ENCODE peak calls at places on chromosomes 3 and 15, in nine cellular contexts. F is lower lobe of right lung, D is uterus, Y is left ventricle myocardium inferior, W is body of pancreas, P is transverse colon, H is tibial artery, N is OCI-LY7, R is mucosa of descending colon. A is an unnamed sample. For H3K4me1 and H3K9me3, the result is how much of the 10 kb centered on the place peaks cover.

GRCh38 chr15:41904487-41905359 is 10.9 kb upstream of the SPTBN5 start:
- DNase-seq in H (peak), Y (peak), R (peak), D (peak), W (peak), P (peak), F (no peak), N (peak), A (peak)

GRCh38 chr3:172648736-172649135 is 62.1 kb downstream of the NCEH1 start:
- DNase-seq in D (no peak), W (no peak), N (no peak), F (no peak), Y (no peak), H (no peak), P (no peak), R (no peak), A (no peak)

GRCh38 chr3:150177673-150178378 is 207.1 kb upstream of the PFN2 start:
- DNase-seq in D (no peak), R (no peak), F (no peak), W (no peak), N (no peak), H (no peak), Y (no peak), P (no peak), A (no peak)

GRCh38 chr3:88626426-88627120 is 476.8 kb downstream of the C3orf38 start:
- DNase-seq in D (no peak), F (no peak), P (no peak), N (no peak), W (peak), R (no peak), H (no peak), Y (no peak), A (no peak)

GRCh38 chr3:98812851-98813374 is 49.8 kb downstream of the ST3GAL6 start:
- DNase-seq in D (no peak), N (peak), W (peak), Y (no peak), F (peak), R (no peak), P (no peak), H (no peak), A (no peak)

GRCh38 chr3:98777801-98778220 is 14.7 kb downstream of the ST3GAL6 start:
- DNase-seq in W (no peak), F (no peak), N (no peak), R (no peak), P (no peak), H (no peak), Y (no peak), D (no peak), A (no peak)

GRCh38 chr15:94001113-94001919 is 230.0 kb upstream of the MCTP2 start:
- DNase-seq in D (no peak), F (no peak), Y (no peak), H (no peak), R (no peak), W (no peak), P (no peak), N (no peak), A (no peak)

GRCh38 chr3:113495035-113495434 is 19.9 kb downstream of the SPICE1 start:
- DNase-seq in H (no peak), W (peak), N (peak), F (no peak), P (peak), D (no peak), Y (no peak), R (peak), A (no peak)

DNA sequence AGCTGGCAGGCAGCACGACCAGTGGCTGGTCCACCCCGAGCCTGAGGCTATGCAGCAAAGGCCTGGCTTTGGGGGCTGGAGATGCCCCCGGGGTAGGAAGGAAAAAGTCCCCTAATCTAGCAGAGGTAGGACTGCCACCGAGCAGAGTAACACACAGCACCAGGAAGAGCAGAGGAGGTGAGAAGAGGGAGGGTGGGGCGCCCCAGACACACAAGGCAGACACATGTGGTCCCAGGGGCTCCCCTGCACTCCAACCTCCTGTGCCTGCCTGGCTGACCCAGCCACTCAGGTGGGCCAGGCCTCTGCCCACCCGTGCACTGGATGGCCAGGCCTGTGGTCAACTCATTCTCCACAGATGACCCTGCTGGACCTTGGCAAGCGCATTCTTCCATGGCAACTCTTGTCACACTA is 112.4 kb downstream of the ADCY5 start:
- DNase-seq in F (no peak), Y (peak), W (no peak), P (no peak), N (no peak), R (no peak), D (no peak), H (no peak), A (no peak)
- H3K4me1 ChIP-seq in F (under half), Y (half or more), W (under half), P (under half), N (under half), R (under half), D (under half), H (under half), A (under half)

GRCh38 chr3:119427669-119428068 is 35.7 kb downstream of the TMEM39A start:
- DNase-seq in W (no peak), P (no peak), H (no peak), N (no peak), D (no peak), F (no peak), R (no peak), Y (no peak), A (no peak)
- H3K9me3 ChIP-seq in W (under half), P (under half), H (under half), N (under half), D (under half), F (under half), R (half or more), Y (half or more), A (under half)

GRCh38 chr3:15796771-15797599 is 794 bp downstream of the ANKRD28 start:
- DNase-seq in D (no peak), P (no peak), W (no peak), H (no peak), Y (no peak), N (no peak), R (no peak), F (no peak), A (no peak)

GRCh38 chr3:15800327-15800726 is 2.5 kb upstream of the ANKRD28 start:
- DNase-seq in N (no peak), P (no peak), Y (no peak), H (no peak), D (no peak), R (no peak), W (no peak), F (no peak), A (no peak)

GRCh38 chr3:15800780-15801179 is 3.0 kb upstream of the ANKRD28 start:
- DNase-seq in D (no peak), N (no peak), F (no peak), H (no peak), R (no peak), W (no peak), P (no peak), Y (no peak), A (no peak)

GRCh38 chr3:15797600-15798303 is at the start of gene ANKRD28:
- DNase-seq in H (no peak), Y (no peak), P (no peak), R (peak), F (no peak), W (peak), N (peak), D (no peak), A (no peak)

DNA sequence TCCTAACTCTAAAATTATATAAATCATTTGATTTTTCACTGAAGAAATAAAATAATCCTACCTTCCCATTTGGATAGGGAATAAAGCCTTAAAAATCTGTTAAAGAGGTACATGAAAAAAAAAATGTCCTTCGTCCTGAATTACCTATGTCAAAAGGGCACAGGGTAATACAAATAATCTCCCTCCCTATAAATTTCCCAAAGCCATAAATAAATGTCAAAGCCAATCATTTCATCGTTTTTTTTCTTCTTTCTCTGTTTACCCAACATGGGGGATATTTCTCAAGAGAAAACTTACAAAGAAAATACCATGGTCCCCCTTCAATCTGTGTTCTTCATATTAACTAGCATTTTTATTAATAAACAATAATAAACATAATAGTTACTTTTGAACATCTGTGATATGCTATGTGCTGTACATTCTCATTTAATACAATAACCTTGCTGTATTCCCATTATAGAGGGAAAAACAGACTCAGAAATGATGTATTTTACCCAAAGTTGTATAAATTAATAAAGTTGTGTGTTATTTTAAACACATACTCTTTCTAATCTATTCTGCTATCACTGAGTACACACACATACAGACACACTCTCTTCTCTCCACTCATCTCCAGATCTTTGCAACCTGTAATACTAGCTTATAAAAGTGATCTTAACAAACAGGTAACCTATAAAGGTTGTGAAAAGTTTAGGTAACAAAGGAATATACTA is 910 bp upstream of the ANKRD28 start:
- DNase-seq in D (no peak), W (no peak), R (no peak), N (no peak), Y (no peak), H (no peak), F (no peak), P (no peak), A (no peak)
- H3K4me1 ChIP-seq in D (under half), W (half or more), R (under half), N (under half), Y (under half), H (under half), F (half or more), P (under half), A (under half)

GRCh38 chr15:27576576-27576975 is 522.5 kb downstream of the OCA2 start:
- DNase-seq in R (no peak), D (no peak), N (no peak), F (no peak), H (no peak), Y (no peak), P (no peak), W (no peak), A (no peak)

GRCh38 chr15:27574541-27575054 is 524.5 kb downstream of the OCA2 start:
- DNase-seq in W (no peak), R (no peak), F (no peak), N (no peak), D (no peak), Y (no peak), P (no peak), H (no peak), A (no peak)

GRCh38 chr15:27573800-27574485 is 525.2 kb downstream of the OCA2 start:
- DNase-seq in F (no peak), P (no peak), W (peak), D (no peak), N (no peak), Y (no peak), R (no peak), H (no peak), A (no peak)

GRCh38 chr15:27582741-27583400 is 516.2 kb downstream of the OCA2 start:
- DNase-seq in R (no peak), D (no peak), P (no peak), Y (no peak), N (no peak), W (no peak), H (no peak), F (no peak), A (no peak)

DNA sequence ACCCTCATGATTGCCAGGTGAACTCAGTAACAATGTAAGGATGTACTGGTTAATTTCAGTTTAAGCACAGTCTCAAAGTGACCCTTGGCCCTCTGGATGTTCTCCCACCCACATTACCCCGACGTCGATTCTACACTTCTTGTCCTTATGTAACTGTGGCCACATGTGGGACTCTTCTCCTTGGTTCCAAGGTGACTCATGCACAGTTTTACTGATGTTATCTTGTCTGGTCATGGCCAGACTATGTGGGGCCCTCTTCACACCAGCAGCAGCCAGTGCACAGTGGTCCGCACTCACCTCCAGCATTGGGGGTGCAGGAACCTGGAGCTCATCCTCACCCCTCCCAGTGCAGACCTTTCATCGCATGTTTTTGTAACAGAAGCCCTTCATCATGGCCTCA is 519.4 kb downstream of the OCA2 start:
- DNase-seq in N (no peak), R (no peak), W (no peak), H (no peak), Y (no peak), P (no peak), D (no peak), F (no peak), A (no peak)
- H3K9me3 ChIP-seq in N (under half), R (half or more), W (under half), H (under half), Y (under half), P (under half), D (under half), F (under half), A (under half)

DNA sequence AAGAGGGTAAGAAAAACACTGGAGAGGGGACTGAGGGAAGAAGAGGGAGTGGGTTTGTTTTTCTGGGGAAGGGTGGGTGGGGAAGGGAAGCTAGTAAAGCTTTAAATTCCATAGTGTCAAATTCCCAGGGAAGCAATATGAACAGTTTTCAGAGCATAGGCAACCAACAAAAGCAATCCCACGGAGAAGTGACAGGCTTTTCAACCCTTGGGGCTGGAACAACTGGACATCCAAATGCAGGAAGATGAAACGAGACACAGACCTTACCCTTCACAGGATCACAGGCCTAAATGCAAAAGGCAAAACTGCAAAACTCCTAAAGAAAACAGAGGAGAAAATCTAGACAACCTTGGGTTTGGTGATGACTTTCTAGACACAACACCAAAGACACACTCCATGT is 61.7 kb downstream of the CHSY1 start:
- DNase-seq in W (no peak), H (no peak), F (no peak), R (no peak), P (no peak), Y (no peak), N (no peak), D (no peak), A (no peak)
- H3K4me1 ChIP-seq in W (under half), H (under half), F (half or more), R (under half), P (under half), Y (half or more), N (under half), D (under half), A (under half)

GRCh38 chr15:20357139-20358065 is 184.2 kb downstream of the GOLGA6L6 start:
- DNase-seq in Y (no peak), P (no peak), N (no peak), R (no peak), D (peak), W (no peak), H (no peak), F (peak), A (no peak)
- H3K9me3 ChIP-seq in Y (under half), P (under half), N (under half), R (half or more), D (under half), W (under half), H (under half), F (under half), A (under half)

GRCh38 chr3:169308654-169309325 is 354.7 kb downstream of the MECOM start:
- DNase-seq in H (no peak), P (no peak), Y (no peak), W (no peak), R (no peak), N (no peak), D (no peak), F (no peak), A (no peak)
- H3K4me1 ChIP-seq in H (under half), P (under half), Y (under half), W (half or more), R (under half), N (under half), D (under half), F (under half), A (under half)